ENCODE peak calls at places on chromosomes 13 and 19, in seven cellular contexts. One of them, this sample, is unnamed. For H3K4me1, the result is how much of the 10 kb centered on the place peaks cover.

GRCh38 chr19:15892012-15892411 is 5.9 kb downstream of the CYP4F2 start:
- DNase-seq in HepG2: no peak
- DNase-seq in ascending aorta: no peak
- DNase-seq in lung: no peak
- DNase-seq in tibial artery: no peak
- DNase-seq in fibroblast of lung: no peak
- DNase-seq in PC-3: no peak
- DNase-seq in this sample: no peak

GRCh38 chr19:15249912-15250634 is 17.8 kb upstream of the EPHX3 start:
- DNase-seq in HepG2: no peak
- DNase-seq in ascending aorta: peak
- DNase-seq in lung: no peak
- DNase-seq in tibial artery: peak
- DNase-seq in fibroblast of lung: peak
- DNase-seq in PC-3: no peak
- DNase-seq in this sample: peak

GRCh38 chr19:38989066-38989605 is 13.6 kb upstream of the FBXO17 start:
- DNase-seq in HepG2: no peak
- DNase-seq in ascending aorta: no peak
- DNase-seq in lung: no peak
- DNase-seq in tibial artery: no peak
- DNase-seq in fibroblast of lung: peak
- DNase-seq in PC-3: peak
- DNase-seq in this sample: no peak

GRCh38 chr13:113123226-113124150 is 889 bp downstream of the F10 start:
- DNase-seq in HepG2: peak
- DNase-seq in ascending aorta: peak
- DNase-seq in lung: no peak
- DNase-seq in tibial artery: no peak
- DNase-seq in fibroblast of lung: no peak
- DNase-seq in PC-3: no peak
- DNase-seq in this sample: no peak

GRCh38 chr13:41458187-41458938 is 1.0 kb downstream of the RGCC start:
- DNase-seq in HepG2: no peak
- DNase-seq in ascending aorta: no peak
- DNase-seq in lung: peak
- DNase-seq in tibial artery: no peak
- DNase-seq in fibroblast of lung: peak
- DNase-seq in PC-3: peak
- DNase-seq in this sample: no peak

GRCh38 chr13:85166891-85167290 is 632.3 kb downstream of the SLITRK6 start:
- DNase-seq in HepG2: no peak
- DNase-seq in ascending aorta: no peak
- DNase-seq in lung: no peak
- DNase-seq in tibial artery: no peak
- DNase-seq in fibroblast of lung: no peak
- DNase-seq in PC-3: no peak
- DNase-seq in this sample: no peak

GRCh38 chr19:18373892-18374629 is 11.9 kb upstream of the GDF15 start:
- DNase-seq in HepG2: peak
- DNase-seq in ascending aorta: peak
- DNase-seq in lung: peak
- DNase-seq in tibial artery: peak
- DNase-seq in fibroblast of lung: peak
- DNase-seq in PC-3: peak
- DNase-seq in this sample: peak

GRCh38 chr13:21124853-21125252 is 51.5 kb downstream of the SKA3 start:
- DNase-seq in HepG2: peak
- DNase-seq in ascending aorta: no peak
- DNase-seq in lung: no peak
- DNase-seq in tibial artery: no peak
- DNase-seq in fibroblast of lung: peak
- DNase-seq in PC-3: peak
- DNase-seq in this sample: no peak

GRCh38 chr19:50796128-50796633 is 6.0 kb downstream of the ACP4 start:
- DNase-seq in HepG2: peak
- DNase-seq in ascending aorta: no peak
- DNase-seq in lung: no peak
- DNase-seq in tibial artery: no peak
- DNase-seq in fibroblast of lung: no peak
- DNase-seq in PC-3: peak
- DNase-seq in this sample: no peak

GRCh38 chr19:1089126-1089771 is 5.9 kb downstream of the POLR2E start:
- DNase-seq in HepG2: no peak
- DNase-seq in ascending aorta: no peak
- DNase-seq in lung: no peak
- DNase-seq in tibial artery: no peak
- DNase-seq in fibroblast of lung: no peak
- DNase-seq in PC-3: no peak
- DNase-seq in this sample: no peak

GRCh38 chr13:113882716-113883115 is 18.8 kb upstream of the GAS6 start:
- DNase-seq in HepG2: no peak
- DNase-seq in ascending aorta: no peak
- DNase-seq in lung: no peak
- DNase-seq in tibial artery: no peak
- DNase-seq in fibroblast of lung: no peak
- DNase-seq in PC-3: no peak
- DNase-seq in this sample: no peak

GRCh38 chr19:36128392-36128736 is 11.5 kb upstream of the CAPNS1 start:
- DNase-seq in HepG2: peak
- DNase-seq in ascending aorta: no peak
- DNase-seq in lung: no peak
- DNase-seq in tibial artery: no peak
- DNase-seq in fibroblast of lung: no peak
- DNase-seq in PC-3: no peak
- DNase-seq in this sample: no peak

GRCh38 chr19:58499021-58499927 is 12.5 kb downstream of the SLC27A5 start:
- DNase-seq in HepG2: peak
- DNase-seq in ascending aorta: peak
- DNase-seq in lung: peak
- DNase-seq in tibial artery: peak
- DNase-seq in fibroblast of lung: peak
- DNase-seq in PC-3: peak
- DNase-seq in this sample: peak

GRCh38 chr13:51000576-51001260 is 91.1 kb downstream of the RNASEH2B start:
- DNase-seq in HepG2: no peak
- DNase-seq in ascending aorta: no peak
- DNase-seq in lung: no peak
- DNase-seq in tibial artery: peak
- DNase-seq in fibroblast of lung: peak
- DNase-seq in PC-3: peak
- DNase-seq in this sample: no peak

GRCh38 chr13:18951412-18951811 is 230.2 kb downstream of the TUBA3C start:
- DNase-seq in HepG2: no peak
- DNase-seq in ascending aorta: no peak
- DNase-seq in lung: no peak
- DNase-seq in tibial artery: no peak
- DNase-seq in fibroblast of lung: no peak
- DNase-seq in PC-3: no peak
- DNase-seq in this sample: no peak

GRCh38 chr19:4861147-4861546 is 6.3 kb downstream of the PLIN3 start:
- DNase-seq in HepG2: no peak
- DNase-seq in ascending aorta: no peak
- DNase-seq in lung: no peak
- DNase-seq in tibial artery: no peak
- DNase-seq in fibroblast of lung: no peak
- DNase-seq in PC-3: peak
- DNase-seq in this sample: peak

GRCh38 chr19:4715529-4716221 is 8.0 kb downstream of the DPP9 start:
- DNase-seq in HepG2: peak
- DNase-seq in ascending aorta: peak
- DNase-seq in lung: peak
- DNase-seq in tibial artery: peak
- DNase-seq in fibroblast of lung: no peak
- DNase-seq in PC-3: no peak
- DNase-seq in this sample: no peak

GRCh38 chr19:17340302-17340870 is 3.0 kb downstream of the GTPBP3 start:
- DNase-seq in HepG2: peak
- DNase-seq in ascending aorta: no peak
- DNase-seq in lung: no peak
- DNase-seq in tibial artery: no peak
- DNase-seq in fibroblast of lung: no peak
- DNase-seq in PC-3: peak
- DNase-seq in this sample: no peak

GRCh38 chr19:58009301-58009665 is 6.7 kb upstream of the ZNF606 start:
- DNase-seq in HepG2: no peak
- DNase-seq in ascending aorta: no peak
- DNase-seq in lung: no peak
- DNase-seq in tibial artery: no peak
- DNase-seq in fibroblast of lung: no peak
- DNase-seq in PC-3: no peak
- DNase-seq in this sample: no peak

GRCh38 chr19:496333-496634 is at the start of gene MADCAM1:
- DNase-seq in HepG2: no peak
- DNase-seq in ascending aorta: no peak
- DNase-seq in lung: no peak
- DNase-seq in tibial artery: no peak
- DNase-seq in fibroblast of lung: no peak
- DNase-seq in PC-3: no peak
- DNase-seq in this sample: no peak

GRCh38 chr13:94620286-94620896 is 18.7 kb downstream of the GPR180 start:
- DNase-seq in HepG2: peak
- DNase-seq in ascending aorta: no peak
- DNase-seq in lung: no peak
- DNase-seq in tibial artery: no peak
- DNase-seq in fibroblast of lung: peak
- DNase-seq in PC-3: peak
- DNase-seq in this sample: no peak

GRCh38 chr19:40599331-40600085 is 1.7 kb upstream of the LTBP4 start:
- DNase-seq in HepG2: no peak
- DNase-seq in ascending aorta: no peak
- DNase-seq in lung: no peak
- DNase-seq in tibial artery: peak
- DNase-seq in fibroblast of lung: no peak
- DNase-seq in PC-3: peak
- DNase-seq in this sample: no peak

DNA sequence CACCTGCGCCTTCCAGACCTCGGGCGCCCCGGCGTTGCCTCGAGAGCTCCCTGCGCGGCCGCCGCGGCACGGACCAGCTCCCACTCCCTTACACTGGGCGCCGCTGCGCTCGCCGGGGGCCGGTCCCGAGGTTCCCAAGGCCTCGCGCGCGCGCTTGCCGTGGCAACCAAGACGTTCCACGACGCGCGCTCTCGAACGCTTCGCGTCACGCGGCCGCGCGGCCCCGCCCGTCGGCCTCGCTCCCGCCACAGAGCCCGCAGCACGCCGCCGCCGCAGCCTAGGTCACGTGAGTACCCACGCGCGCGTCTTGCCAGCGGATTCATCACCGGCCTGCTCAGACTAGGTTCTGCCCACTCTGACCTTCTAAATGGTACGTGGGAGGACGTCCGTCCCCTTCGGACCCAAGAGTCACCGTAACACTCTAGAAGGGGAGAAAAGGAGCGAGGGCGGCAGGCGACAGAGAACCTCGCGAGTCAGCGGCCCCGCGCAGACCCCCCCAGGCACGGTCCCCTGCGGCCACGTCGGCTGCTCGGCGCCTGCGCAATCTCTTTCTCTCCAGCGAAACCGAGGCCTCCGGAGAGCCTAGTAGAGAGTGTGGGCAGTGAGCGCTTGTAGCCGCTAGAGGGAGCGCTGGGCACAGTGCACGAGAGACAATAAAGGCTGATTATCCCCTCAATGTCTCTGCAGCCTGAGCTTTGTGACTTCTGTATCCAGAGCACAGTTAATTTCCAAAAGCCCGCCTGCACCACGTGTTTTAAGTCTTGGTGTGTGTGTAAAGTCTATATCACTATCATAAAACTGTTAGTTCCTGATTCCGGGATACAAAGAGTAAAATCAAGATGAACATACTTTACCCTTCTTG is at the start of gene SPART:
- DNase-seq in HepG2: peak
- DNase-seq in ascending aorta: peak
- DNase-seq in lung: peak
- DNase-seq in tibial artery: peak
- DNase-seq in fibroblast of lung: peak
- DNase-seq in PC-3: peak
- DNase-seq in this sample: peak
- TF ChIP-seq CTCF in HepG2: peak
- TF ChIP-seq CTCF in ascending aorta: peak
- TF ChIP-seq CTCF in lung: peak
- TF ChIP-seq CTCF in tibial artery: peak
- TF ChIP-seq CTCF in fibroblast of lung: peak
- TF ChIP-seq CTCF in PC-3: peak
- TF ChIP-seq CTCF in this sample: peak

GRCh38 chr19:29630661-29631060 is 24.6 kb downstream of the POP4 start:
- DNase-seq in HepG2: no peak
- DNase-seq in ascending aorta: no peak
- DNase-seq in lung: no peak
- DNase-seq in tibial artery: no peak
- DNase-seq in fibroblast of lung: no peak
- DNase-seq in PC-3: no peak
- DNase-seq in this sample: no peak
- H3K4me1 ChIP-seq in HepG2: under half
- H3K4me1 ChIP-seq in ascending aorta: under half
- H3K4me1 ChIP-seq in lung: under half
- H3K4me1 ChIP-seq in tibial artery: under half
- H3K4me1 ChIP-seq in fibroblast of lung: under half
- H3K4me1 ChIP-seq in PC-3: under half
- H3K4me1 ChIP-seq in this sample: under half

GRCh38 chr13:47665041-47665440 is 336.0 kb downstream of the SUCLA2 start:
- DNase-seq in HepG2: no peak
- DNase-seq in ascending aorta: no peak
- DNase-seq in lung: no peak
- DNase-seq in tibial artery: no peak
- DNase-seq in fibroblast of lung: no peak
- DNase-seq in PC-3: no peak
- DNase-seq in this sample: no peak
- H3K4me3 ChIP-seq in HepG2: no peak
- H3K4me3 ChIP-seq in ascending aorta: no peak
- H3K4me3 ChIP-seq in lung: no peak
- H3K4me3 ChIP-seq in tibial artery: no peak
- H3K4me3 ChIP-seq in fibroblast of lung: no peak
- H3K4me3 ChIP-seq in PC-3: no peak
- H3K4me3 ChIP-seq in this sample: no peak

DNA sequence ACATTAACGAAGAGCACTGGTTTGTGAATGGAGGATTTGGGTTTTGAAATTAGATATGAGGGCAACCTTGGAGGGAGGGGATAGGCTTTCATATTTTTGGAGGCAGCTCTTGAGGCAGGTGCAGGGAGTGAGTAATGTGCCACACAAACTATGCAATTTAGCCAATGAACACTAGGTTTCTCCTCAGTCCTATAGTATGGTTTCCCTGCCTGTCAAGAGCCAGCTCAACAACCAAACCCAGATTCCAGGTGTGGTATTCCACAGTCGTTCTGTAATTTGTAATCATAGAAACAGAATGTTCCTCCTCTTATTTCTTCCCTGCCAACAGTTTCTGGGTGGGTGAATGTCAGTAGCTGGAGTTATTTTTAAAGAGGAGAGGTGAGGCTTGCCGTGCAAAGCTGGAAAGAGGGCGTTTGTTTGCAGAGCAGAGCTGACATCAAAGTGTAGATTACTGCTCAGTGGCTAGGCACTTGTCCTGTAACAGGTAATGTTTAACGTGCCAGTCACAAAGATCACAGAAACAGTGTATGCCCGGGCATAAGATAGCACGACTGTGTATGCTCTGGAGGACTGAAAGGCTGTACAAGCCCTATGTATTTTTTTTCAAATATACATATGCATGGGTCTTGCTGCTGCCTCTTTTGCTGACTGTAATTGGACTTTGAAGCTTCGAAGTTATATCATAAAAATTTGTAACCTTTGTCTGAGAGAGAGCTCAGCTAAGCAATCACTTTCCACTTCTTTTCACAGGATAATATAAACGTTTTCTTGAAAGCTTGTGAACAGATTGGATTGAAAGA is 124.3 kb downstream of the LMO7 start:
- DNase-seq in HepG2: peak
- DNase-seq in ascending aorta: no peak
- DNase-seq in lung: peak
- DNase-seq in tibial artery: no peak
- DNase-seq in fibroblast of lung: peak
- DNase-seq in PC-3: peak
- DNase-seq in this sample: no peak
- TF ChIP-seq CTCF in HepG2: peak
- TF ChIP-seq CTCF in ascending aorta: no peak
- TF ChIP-seq CTCF in lung: no peak
- TF ChIP-seq CTCF in tibial artery: no peak
- TF ChIP-seq CTCF in fibroblast of lung: no peak
- TF ChIP-seq CTCF in PC-3: peak
- TF ChIP-seq CTCF in this sample: no peak